ENCODE peak calls at places on chromosome 10, in seven cellular contexts. P, E, G, I, T, B and U are unnamed samples.

GRCh38 chr10:46520941-46521340 is 35.5 kb downstream of the GPRIN2 start:
- DNase-seq in G (no peak), E (no peak), B (peak), T (no peak), I (peak), P (peak), U (no peak)

GRCh38 chr10:13571541-13571940 is 15.2 kb upstream of the PRPF18 start:
- DNase-seq in E (no peak), I (no peak), B (no peak), T (no peak), P (no peak), G (no peak), U (no peak)

GRCh38 chr10:30583778-30584415 is 45.7 kb downstream of the LYZL2 start:
- DNase-seq in P (peak), B (no peak), I (peak), T (peak), E (peak), G (peak), U (peak)

GRCh38 chr10:20271490-20271889 is 455.3 kb downstream of the PLXDC2 start:
- DNase-seq in I (no peak), P (no peak), G (no peak), T (no peak), E (no peak), B (no peak), U (no peak)

GRCh38 chr10:12405342-12406320 is 56.3 kb downstream of the CAMK1D start:
- DNase-seq in T (no peak), P (no peak), B (no peak), I (peak), G (no peak), E (peak), U (no peak)

GRCh38 chr10:87991946-87992345 is 128.5 kb downstream of the PTEN start:
- DNase-seq in E (no peak), G (no peak), T (peak), B (no peak), I (peak), P (no peak), U (no peak)

GRCh38 chr10:111344804-111345203 is 268.0 kb downstream of the ADRA2A start:
- DNase-seq in T (no peak), E (no peak), G (peak), P (no peak), I (no peak), B (peak), U (no peak)

GRCh38 chr10:89389254-89389653 is 3.2 kb upstream of the IFIT1 start:
- DNase-seq in P (no peak), T (peak), G (peak), B (no peak), I (peak), E (no peak), U (no peak)

GRCh38 chr10:48533951-48534720 is 70.7 kb downstream of the ARHGAP22 start:
- DNase-seq in T (peak), E (no peak), G (no peak), P (no peak), I (no peak), B (peak), U (no peak)

GRCh38 chr10:84375011-84375410 is 46.6 kb downstream of the CCSER2 start:
- DNase-seq in T (peak), E (no peak), B (peak), G (peak), P (no peak), I (peak), U (no peak)

GRCh38 chr10:50596897-50597296 is 26.9 kb downstream of the SGMS1 start:
- DNase-seq in G (no peak), T (no peak), P (no peak), B (no peak), I (no peak), E (no peak), U (no peak)

GRCh38 chr10:70321897-70322890 is 38.4 kb upstream of the NPFFR1 start:
- DNase-seq in G (no peak), T (no peak), P (no peak), E (no peak), B (no peak), I (no peak), U (no peak)

GRCh38 chr10:43235070-43235900 is 31.6 kb downstream of the RASGEF1A start:
- DNase-seq in E (no peak), P (peak), B (peak), G (no peak), I (no peak), T (no peak), U (peak)

GRCh38 chr10:4372601-4373000 is 453.4 kb upstream of the AKR1E2 start:
- DNase-seq in I (peak), B (no peak), P (no peak), T (peak), G (no peak), E (no peak), U (no peak)

GRCh38 chr10:89392974-89393373 is 551 bp downstream of the IFIT1 start:
- DNase-seq in B (no peak), T (peak), P (no peak), E (no peak), I (peak), G (peak), U (no peak)

GRCh38 chr10:100736809-100737358 is 8.5 kb upstream of the PAX2 start:
- DNase-seq in G (no peak), T (no peak), I (no peak), E (no peak), B (no peak), P (no peak), U (no peak)

GRCh38 chr10:100737359-100738054 is 7.9 kb upstream of the PAX2 start:
- DNase-seq in G (no peak), I (no peak), B (peak), E (no peak), T (no peak), P (no peak), U (no peak)

GRCh38 chr10:100739516-100740368 is 5.6 kb upstream of the PAX2 start:
- DNase-seq in G (no peak), T (no peak), E (no peak), P (no peak), I (no peak), B (peak), U (no peak)

GRCh38 chr10:100736144-100736808 is 9.1 kb upstream of the PAX2 start:
- DNase-seq in I (no peak), P (no peak), T (no peak), E (no peak), G (no peak), B (peak), U (no peak)

DNA sequence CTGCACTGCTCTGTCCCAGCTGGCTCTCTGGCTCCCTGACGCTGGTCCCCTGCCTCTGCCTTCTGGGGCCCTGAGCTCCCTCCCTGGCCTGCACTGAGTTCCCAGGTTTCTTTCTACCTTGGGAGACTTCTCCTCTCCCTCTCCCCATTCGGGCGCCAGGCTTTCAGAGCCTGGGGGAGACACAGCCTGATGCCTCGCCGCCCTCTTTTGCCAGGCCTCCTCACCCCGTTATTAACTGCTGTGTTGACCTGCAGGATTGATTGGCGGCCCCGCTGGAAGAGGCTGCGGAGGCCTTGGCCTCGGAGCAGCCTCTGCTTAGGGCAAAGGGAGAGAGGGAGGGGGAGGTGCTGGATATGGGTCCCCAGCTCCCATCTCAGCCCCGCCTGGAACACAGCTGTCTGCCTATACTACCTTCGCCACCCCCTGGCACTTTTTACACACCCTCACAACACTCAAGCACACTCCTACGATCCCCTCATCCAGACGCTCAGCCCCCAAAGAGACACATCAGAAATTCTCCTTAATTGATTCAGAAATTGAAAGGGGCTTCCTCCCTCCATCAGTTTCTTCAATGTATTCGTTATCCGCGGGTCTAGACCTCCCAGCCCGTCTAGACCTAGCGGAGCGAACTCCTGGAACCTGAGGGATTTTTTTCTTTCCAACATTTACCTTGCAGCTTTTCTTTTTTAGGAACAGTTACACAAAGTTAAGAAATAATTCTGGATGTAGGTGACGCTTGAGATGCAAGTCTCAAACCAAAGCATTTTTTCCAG is 7.1 kb upstream of the PAX2 start:
- DNase-seq in P (no peak), I (no peak), E (no peak), G (no peak), B (no peak), T (no peak), U (no peak)
- H3K4me3 ChIP-seq in P (no peak), I (no peak), E (no peak), G (no peak), B (peak), T (no peak), U (no peak)

GRCh38 chr10:58511765-58512469 is 755 bp upstream of the BICC1 start:
- DNase-seq in P (peak), G (no peak), T (peak), I (peak), B (peak), E (no peak), U (no peak)
- H3K4me3 ChIP-seq in P (peak), G (no peak), T (peak), I (peak), B (peak), E (peak), U (peak)

DNA sequence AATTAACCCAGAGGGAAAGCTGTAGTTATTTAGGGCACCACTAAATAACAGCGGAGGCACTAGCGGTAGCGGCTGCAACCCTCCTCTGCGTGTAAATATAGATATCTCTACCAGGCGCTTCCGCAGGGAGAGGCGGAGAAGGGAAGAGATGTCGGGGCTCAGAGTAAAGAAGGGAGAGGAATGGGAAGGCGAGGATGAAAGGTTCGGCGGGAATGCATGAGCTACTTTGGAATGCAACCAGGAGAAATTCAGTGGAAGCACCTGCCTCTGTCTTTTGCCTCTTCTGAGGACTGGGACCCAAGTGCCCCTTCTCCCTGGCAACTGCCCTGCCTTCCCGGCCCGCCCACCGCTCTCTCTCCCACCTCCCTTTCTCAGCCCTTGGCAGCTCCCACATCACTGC is 698.3 kb downstream of the PARD3 start:
- DNase-seq in G (no peak), B (no peak), I (no peak), T (no peak), E (no peak), P (no peak), U (no peak)
- H3K4me3 ChIP-seq in G (no peak), B (no peak), I (no peak), T (no peak), E (no peak), P (no peak), U (no peak)

DNA sequence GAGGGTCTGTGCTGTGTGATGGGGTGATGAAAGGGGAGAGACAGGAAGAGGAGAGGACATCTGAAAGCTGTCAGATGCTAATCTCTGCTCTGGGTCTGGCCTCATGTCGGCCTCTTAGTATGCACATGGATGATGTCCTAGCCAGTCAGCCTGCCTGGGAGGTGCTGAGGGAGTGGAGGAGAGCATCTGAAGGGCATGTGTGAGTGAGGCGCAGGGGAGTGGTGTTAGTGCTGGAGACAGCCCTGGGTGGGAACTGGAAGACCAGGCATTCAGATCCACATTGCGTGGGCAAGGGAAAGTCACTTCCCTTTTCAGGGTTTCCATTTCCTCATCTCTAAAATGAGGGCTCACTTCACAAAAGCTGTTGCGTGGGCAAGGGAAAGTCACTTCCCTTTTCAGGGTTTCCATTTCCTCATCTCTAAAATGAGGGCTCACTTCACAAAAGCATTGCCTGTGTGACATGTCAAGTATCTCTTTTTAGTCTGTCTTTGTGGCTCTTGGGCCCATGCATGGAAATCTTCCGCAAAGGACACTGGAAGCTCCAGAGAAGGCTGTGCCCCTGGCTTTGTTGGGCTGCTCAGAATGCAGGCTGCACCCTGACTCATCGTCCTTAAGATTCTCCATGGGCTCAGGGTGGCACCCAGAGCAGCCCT is 10.1 kb downstream of the SFTPD start:
- DNase-seq in B (peak), I (no peak), E (peak), G (peak), T (peak), P (no peak), U (no peak)
- H3K4me3 ChIP-seq in B (no peak), I (no peak), E (no peak), G (no peak), T (no peak), P (no peak), U (no peak)

GRCh38 chr10:18185621-18186020 is 45.4 kb downstream of the CACNB2 start:
- DNase-seq in P (no peak), I (no peak), B (no peak), T (no peak), E (no peak), G (no peak), U (no peak)

GRCh38 chr10:18178862-18179483 is 38.7 kb downstream of the CACNB2 start:
- DNase-seq in T (no peak), G (no peak), I (no peak), E (no peak), P (no peak), B (no peak), U (no peak)

GRCh38 chr10:18179901-18180300 is 39.7 kb downstream of the CACNB2 start:
- DNase-seq in E (no peak), G (no peak), T (peak), B (no peak), I (peak), P (no peak), U (peak)
- H3K4me3 ChIP-seq in E (no peak), G (no peak), T (no peak), B (no peak), I (no peak), P (no peak), U (no peak)

GRCh38 chr10:77834540-77834939 is 92.0 kb downstream of the DLG5 start:
- DNase-seq in P (no peak), T (no peak), E (no peak), I (no peak), G (no peak), B (no peak), U (no peak)
- H3K4me3 ChIP-seq in P (no peak), T (no peak), E (no peak), I (no peak), G (no peak), B (no peak), U (no peak)

GRCh38 chr10:125148021-125148439 is 12.3 kb downstream of the CTBP2 start:
- DNase-seq in B (no peak), E (no peak), I (no peak), G (no peak), P (peak), T (peak), U (no peak)
- H3K4me3 ChIP-seq in B (no peak), E (no peak), I (no peak), G (no peak), P (no peak), T (no peak), U (no peak)